ENCODE peak calls at places on chromosome 13, in six cellular contexts. I, P, F, B, O and Q are unnamed samples.

GRCh38 chr13:49859568-49859967 is 67.1 kb upstream of the KPNA3 start:
- DNase-seq in B (no peak), F (peak), O (no peak), P (no peak), I (peak), Q (no peak)

GRCh38 chr13:41050041-41050440 is 11.3 kb upstream of the WBP4 start:
- DNase-seq in B (no peak), O (no peak), I (no peak), F (no peak), P (no peak), Q (no peak)

GRCh38 chr13:31922724-31923123 is 108.8 kb upstream of the FRY start:
- DNase-seq in I (no peak), B (no peak), P (no peak), F (no peak), O (no peak), Q (no peak)

GRCh38 chr13:106344318-106344717 is 191.1 kb downstream of the EFNB2 start:
- DNase-seq in F (no peak), P (no peak), I (no peak), B (no peak), O (no peak), Q (no peak)

GRCh38 chr13:35812730-35813129 is 318.5 kb downstream of the DCLK1 start:
- DNase-seq in F (no peak), P (no peak), O (no peak), I (no peak), B (no peak), Q (no peak)

GRCh38 chr13:24033527-24034302 is 126.8 kb upstream of the SPATA13 start:
- DNase-seq in P (no peak), O (no peak), F (peak), B (no peak), I (no peak), Q (no peak)

GRCh38 chr13:100826441-100826840 is 151.8 kb upstream of the TMTC4 start:
- DNase-seq in B (no peak), P (no peak), O (no peak), F (no peak), I (no peak), Q (no peak)

GRCh38 chr13:80054806-80055205 is 286.1 kb downstream of the SPRY2 start:
- DNase-seq in O (no peak), F (no peak), I (no peak), B (no peak), P (no peak), Q (no peak)

GRCh38 chr13:31912641-31913401 is 118.8 kb upstream of the FRY start:
- DNase-seq in O (no peak), B (no peak), P (no peak), F (no peak), I (no peak), Q (no peak)

GRCh38 chr13:74206855-74207254 is 72.7 kb upstream of the KLF12 start:
- DNase-seq in F (no peak), B (no peak), I (no peak), O (no peak), P (no peak), Q (no peak)

DNA sequence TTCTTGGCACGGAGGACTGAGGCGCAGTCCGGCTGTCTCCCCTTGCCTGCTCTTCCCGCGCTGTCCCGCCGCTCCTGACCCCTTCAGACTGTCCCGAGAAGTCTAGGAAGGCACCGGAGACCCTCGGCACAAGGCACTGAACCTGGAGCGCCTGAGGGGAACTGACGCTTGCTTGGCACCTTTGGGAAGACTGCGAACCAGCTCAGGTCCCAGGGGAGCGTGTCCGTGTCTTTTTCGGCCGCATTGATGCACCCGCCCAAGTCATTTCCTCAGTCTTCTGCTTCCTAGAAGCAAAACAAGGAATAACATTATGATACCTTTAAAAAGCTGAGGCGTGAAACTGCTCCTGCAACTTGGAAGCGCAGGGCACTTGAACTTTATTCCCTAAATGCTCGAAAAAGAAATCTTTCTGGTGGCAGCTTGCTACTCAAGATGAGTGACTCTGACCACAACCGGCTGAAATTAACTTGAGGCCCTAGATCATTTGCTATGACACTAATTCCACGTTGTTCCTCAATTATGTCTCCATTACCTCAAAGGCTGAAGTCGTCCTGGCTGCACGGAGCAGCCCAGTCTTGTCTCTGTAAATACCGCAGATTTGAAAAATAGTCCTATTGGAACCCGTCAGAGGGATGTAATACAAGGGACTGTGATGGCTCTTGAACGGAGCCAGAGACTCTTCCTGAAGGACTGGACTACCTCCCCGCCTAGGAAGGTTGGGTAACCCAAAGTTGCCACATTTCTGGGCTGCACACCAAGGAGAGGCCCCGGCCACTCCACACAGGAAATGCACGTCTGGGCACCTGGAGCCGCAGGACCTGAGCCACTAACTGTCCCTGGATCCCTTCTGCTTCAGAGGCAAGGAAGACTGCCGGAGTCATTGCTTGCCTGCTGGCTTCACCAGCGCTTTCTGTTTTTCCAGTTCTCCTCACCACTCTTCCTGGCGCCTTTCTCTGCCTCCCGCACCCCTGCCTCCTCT is 947 bp upstream of the FLT1 start:
- DNase-seq in B (no peak), O (peak), F (no peak), I (no peak), P (no peak), Q (peak)
- H3K4me3 ChIP-seq in B (no peak), O (peak), F (peak), I (peak), P (peak), Q (peak)

GRCh38 chr13:99275093-99275469 is 16.9 kb upstream of the GPR18 start:
- DNase-seq in P (no peak), F (peak), B (no peak), O (no peak), I (no peak), Q (no peak)

GRCh38 chr13:99278199-99278598 is 20.0 kb upstream of the GPR18 start:
- DNase-seq in O (no peak), I (no peak), F (no peak), B (no peak), P (no peak), Q (no peak)

GRCh38 chr13:99277629-99278028 is 19.4 kb upstream of the GPR18 start:
- DNase-seq in F (no peak), B (no peak), I (no peak), O (no peak), P (no peak), Q (no peak)

GRCh38 chr13:99278843-99279242 is 20.7 kb upstream of the GPR18 start:
- DNase-seq in F (no peak), I (no peak), O (no peak), P (no peak), B (no peak), Q (no peak)

DNA sequence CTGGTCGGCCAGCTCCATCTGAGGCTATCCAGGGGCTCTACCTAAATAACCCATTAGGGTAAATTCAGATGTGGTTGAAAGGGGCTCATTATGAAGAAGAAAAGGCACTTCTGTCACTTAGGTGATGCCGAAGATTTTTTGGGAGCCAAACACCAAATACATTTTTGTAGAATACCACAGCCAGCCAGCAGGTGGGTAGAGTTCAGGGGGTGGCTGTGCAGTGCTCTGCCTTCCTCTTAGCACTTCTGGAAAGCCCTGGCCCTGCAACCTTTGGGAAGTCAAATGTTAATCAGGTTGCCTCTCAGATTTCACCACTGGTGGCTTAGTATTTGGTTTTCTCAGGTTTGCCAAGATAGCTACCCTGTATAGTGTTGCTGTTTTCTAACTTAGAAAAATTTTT is 18.5 kb upstream of the GPR18 start:
- DNase-seq in I (no peak), P (no peak), F (no peak), O (peak), B (no peak), Q (no peak)
- TF ChIP-seq CTCF in I (no peak), P (no peak), F (no peak), O (no peak), B (no peak), Q (no peak)

GRCh38 chr13:39909634-39910033 is 254.2 kb downstream of the COG6 start:
- DNase-seq in F (no peak), O (no peak), P (no peak), B (no peak), I (no peak), Q (no peak)
- H3K27ac ChIP-seq in F (peak), O (no peak), P (no peak), B (no peak), I (no peak), Q (no peak)

GRCh38 chr13:95552539-95553270 is at the start of gene CLDN10:
- DNase-seq in B (no peak), P (no peak), F (no peak), O (peak), I (peak), Q (peak)
- H3K4me3 ChIP-seq in B (no peak), P (no peak), F (peak), O (peak), I (peak), Q (peak)

DNA sequence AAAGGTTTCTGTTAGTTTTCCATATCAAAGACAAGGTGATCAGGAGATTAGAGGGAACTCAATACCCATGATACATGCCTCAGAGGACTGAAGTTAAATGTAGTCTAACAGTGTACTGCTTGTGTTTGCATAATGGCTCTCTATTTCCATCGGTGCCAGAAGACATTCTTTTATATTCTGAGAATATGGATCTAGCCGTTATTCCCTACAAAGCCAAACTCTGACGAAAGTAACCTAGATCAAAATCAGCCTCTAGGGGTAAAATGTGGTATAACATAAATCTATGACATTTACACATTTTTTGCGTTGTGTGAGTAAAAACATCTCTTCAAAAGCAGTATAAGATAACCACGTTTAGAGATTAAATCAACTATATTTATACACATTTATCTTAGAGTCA is 2232.7 kb downstream of the PCDH9 start:
- DNase-seq in P (no peak), O (peak), B (no peak), I (no peak), F (no peak), Q (no peak)
- TF ChIP-seq CTCF in P (no peak), O (no peak), B (no peak), I (no peak), F (no peak), Q (no peak)